ENCODE peak calls at places on chromosome 10, in seven cellular contexts. K, J, U, P, S, O and M are unnamed samples.

GRCh38 chr10:60521974-60522405 is 132.3 kb upstream of the ANK3 start:
- DNase-seq in K (peak; percentile 97), J (peak; percentile 9), U (no peak), P (peak; percentile 94), S (no peak), O (no peak), M (no peak)

GRCh38 chr10:79438021-79438698 is 7.3 kb downstream of the ZCCHC24 start:
- DNase-seq in K (peak; percentile 49), J (no peak), U (no peak), P (no peak), S (no peak), O (no peak), M (no peak)

GRCh38 chr10:35433851-35434426 is 97.6 kb downstream of the CCNY start:
- DNase-seq in K (peak; percentile 98), J (no peak), U (no peak), P (peak; percentile 81), S (peak; percentile 2), O (no peak), M (no peak)

GRCh38 chr10:48455055-48455391 is 148.5 kb downstream of the MAPK8 start:
- DNase-seq in K (no peak), J (no peak), U (no peak), P (no peak), S (no peak), O (no peak), M (peak; percentile 63)

GRCh38 chr10:70954373-70954772 is 66.0 kb upstream of the PCBD1 start:
- DNase-seq in K (no peak), J (no peak), U (no peak), P (no peak), S (no peak), O (no peak), M (no peak)

GRCh38 chr10:43196131-43196980 is 58.1 kb downstream of the CSGALNACT2 start:
- DNase-seq in K (no peak), J (no peak), U (no peak), P (no peak), S (no peak), O (no peak), M (peak; percentile 19)

GRCh38 chr10:86139066-86139657 is 227.4 kb downstream of the GRID1 start:
- DNase-seq in K (peak; percentile 20), J (peak; percentile 63), U (no peak), P (peak; percentile 20), S (no peak), O (no peak), M (no peak)

GRCh38 chr10:80699602-80700039 is 161.9 kb downstream of the SH2D4B start:
- DNase-seq in K (peak; percentile 51), J (peak; percentile 80), U (peak; percentile 71), P (peak; percentile 74), S (peak; percentile 15), O (peak; percentile 17), M (peak; percentile 89)

GRCh38 chr10:88232978-88233537 is 350.1 kb downstream of the RNLS start:
- DNase-seq in K (no peak), J (no peak), U (peak; percentile 17), P (no peak), S (no peak), O (no peak), M (no peak)

GRCh38 chr10:116787018-116787674 is 44.8 kb upstream of the HSPA12A start:
- DNase-seq in K (no peak), J (no peak), U (no peak), P (no peak), S (no peak), O (no peak), M (no peak)

GRCh38 chr10:11823122-11823988 is at the start of gene PROSER2:
- DNase-seq in K (peak; percentile 64), J (peak; percentile 75), U (no peak), P (no peak), S (no peak), O (no peak), M (peak; percentile 64)

GRCh38 chr10:1540144-1540543 is 197.2 kb downstream of the ADARB2 start:
- DNase-seq in K (no peak), J (no peak), U (no peak), P (no peak), S (no peak), O (no peak), M (no peak)

GRCh38 chr10:47357911-47358310 is 9.7 kb downstream of the RBP3 start:
- DNase-seq in K (no peak), J (no peak), U (no peak), P (no peak), S (no peak), O (no peak), M (no peak)

GRCh38 chr10:30858499-30858898 is 173.2 kb downstream of the ZNF438 start:
- DNase-seq in K (no peak), J (no peak), U (no peak), P (no peak), S (no peak), O (no peak), M (no peak)

GRCh38 chr10:94631077-94631476 is 52.5 kb upstream of the CYP2C18 start:
- DNase-seq in K (no peak), J (no peak), U (no peak), P (no peak), S (no peak), O (no peak), M (no peak)

GRCh38 chr10:48523820-48524758 is 80.8 kb downstream of the ARHGAP22 start:
- DNase-seq in K (no peak), J (peak; percentile 84), U (no peak), P (no peak), S (no peak), O (no peak), M (peak; percentile 89)

GRCh38 chr10:18582803-18583202 is 68.6 kb downstream of the NSUN6 start:
- DNase-seq in K (peak; percentile 69), J (no peak), U (no peak), P (peak; percentile 26), S (no peak), O (no peak), M (no peak)

GRCh38 chr10:132535065-132535651 is 2.4 kb upstream of the INPP5A start:
- DNase-seq in K (no peak), J (no peak), U (no peak), P (no peak), S (no peak), O (no peak), M (peak; percentile 15)